ENCODE peak calls at places on chromosomes 5 and 9, in ten cellular contexts. One of them, this sample, is unnamed.

GRCh38 chr5:143641549-143641955 is 170.4 kb upstream of the HMHB1 start:
- DNase-seq in heart left ventricle: no peak
- DNase-seq in OCI-LY7: no peak
- DNase-seq in right lobe of liver: no peak
- DNase-seq in pancreas: no peak
- DNase-seq in lung: no peak
- DNase-seq in heart right ventricle: no peak
- DNase-seq in ovary: no peak
- DNase-seq in HCT116: no peak
- DNase-seq in prostate gland: no peak
- DNase-seq in this sample: no peak

GRCh38 chr5:167949435-167949834 is 342.0 kb upstream of the WWC1 start:
- DNase-seq in prostate gland: no peak
- DNase-seq in heart left ventricle: no peak
- DNase-seq in HCT116: no peak
- DNase-seq in heart right ventricle: no peak
- DNase-seq in OCI-LY7: no peak
- DNase-seq in right lobe of liver: no peak
- DNase-seq in lung: no peak
- DNase-seq in ovary: no peak
- DNase-seq in pancreas: no peak
- DNase-seq in this sample: peak; percentile 42

GRCh38 chr5:59674763-59675162 is 218.8 kb downstream of the PDE4D start:
- DNase-seq in heart left ventricle: no peak
- DNase-seq in lung: no peak
- DNase-seq in OCI-LY7: no peak
- DNase-seq in ovary: no peak
- DNase-seq in pancreas: no peak
- DNase-seq in heart right ventricle: no peak
- DNase-seq in right lobe of liver: no peak
- DNase-seq in HCT116: no peak
- DNase-seq in prostate gland: no peak
- DNase-seq in this sample: peak; percentile 45

GRCh38 chr9:103713631-103714030 is 380.5 kb upstream of the SMC2 start:
- DNase-seq in heart right ventricle: no peak
- DNase-seq in prostate gland: no peak
- DNase-seq in HCT116: no peak
- DNase-seq in pancreas: no peak
- DNase-seq in lung: no peak
- DNase-seq in ovary: no peak
- DNase-seq in heart left ventricle: no peak
- DNase-seq in OCI-LY7: no peak
- DNase-seq in right lobe of liver: no peak
- DNase-seq in this sample: no peak

GRCh38 chr5:141808857-141809256 is 69.4 kb downstream of the PCDH1 start:
- DNase-seq in pancreas: no peak
- DNase-seq in lung: no peak
- DNase-seq in prostate gland: no peak
- DNase-seq in OCI-LY7: no peak
- DNase-seq in ovary: no peak
- DNase-seq in heart right ventricle: no peak
- DNase-seq in HCT116: no peak
- DNase-seq in right lobe of liver: no peak
- DNase-seq in heart left ventricle: no peak
- DNase-seq in this sample: no peak

GRCh38 chr5:10831416-10831815 is 70.4 kb upstream of the DAP start:
- DNase-seq in HCT116: no peak
- DNase-seq in heart right ventricle: no peak
- DNase-seq in right lobe of liver: no peak
- DNase-seq in prostate gland: no peak
- DNase-seq in heart left ventricle: no peak
- DNase-seq in pancreas: no peak
- DNase-seq in lung: no peak
- DNase-seq in OCI-LY7: no peak
- DNase-seq in ovary: no peak
- DNase-seq in this sample: no peak

GRCh38 chr5:111117149-111117548 is 25.0 kb downstream of the WDR36 start:
- DNase-seq in ovary: no peak
- DNase-seq in prostate gland: no peak
- DNase-seq in right lobe of liver: no peak
- DNase-seq in OCI-LY7: no peak
- DNase-seq in heart left ventricle: no peak
- DNase-seq in lung: no peak
- DNase-seq in HCT116: no peak
- DNase-seq in pancreas: no peak
- DNase-seq in heart right ventricle: no peak
- DNase-seq in this sample: no peak

GRCh38 chr5:117680421-117680820 is 1105.8 kb upstream of the SEMA6A start:
- DNase-seq in heart left ventricle: no peak
- DNase-seq in lung: no peak
- DNase-seq in right lobe of liver: no peak
- DNase-seq in OCI-LY7: no peak
- DNase-seq in HCT116: no peak
- DNase-seq in pancreas: no peak
- DNase-seq in heart right ventricle: no peak
- DNase-seq in ovary: no peak
- DNase-seq in prostate gland: no peak
- DNase-seq in this sample: no peak

GRCh38 chr5:14174235-14174636 is 31.1 kb downstream of the TRIO start:
- DNase-seq in right lobe of liver: no peak
- DNase-seq in heart left ventricle: no peak
- DNase-seq in ovary: no peak
- DNase-seq in pancreas: no peak
- DNase-seq in prostate gland: no peak
- DNase-seq in HCT116: no peak
- DNase-seq in heart right ventricle: no peak
- DNase-seq in lung: no peak
- DNase-seq in OCI-LY7: peak; percentile 25
- DNase-seq in this sample: no peak

GRCh38 chr5:14172149-14172795 is 29.1 kb downstream of the TRIO start:
- DNase-seq in right lobe of liver: no peak
- DNase-seq in lung: no peak
- DNase-seq in prostate gland: no peak
- DNase-seq in ovary: no peak
- DNase-seq in heart right ventricle: no peak
- DNase-seq in pancreas: no peak
- DNase-seq in HCT116: no peak
- DNase-seq in OCI-LY7: peak; percentile 24
- DNase-seq in heart left ventricle: no peak
- DNase-seq in this sample: no peak

GRCh38 chr5:14173419-14174234 is 30.5 kb downstream of the TRIO start:
- DNase-seq in heart right ventricle: no peak
- DNase-seq in OCI-LY7: no peak
- DNase-seq in heart left ventricle: no peak
- DNase-seq in prostate gland: no peak
- DNase-seq in HCT116: no peak
- DNase-seq in lung: no peak
- DNase-seq in pancreas: no peak
- DNase-seq in right lobe of liver: no peak
- DNase-seq in ovary: no peak
- DNase-seq in this sample: no peak

GRCh38 chr5:14171091-14171490 is 27.9 kb downstream of the TRIO start:
- DNase-seq in heart right ventricle: no peak
- DNase-seq in right lobe of liver: no peak
- DNase-seq in lung: no peak
- DNase-seq in HCT116: no peak
- DNase-seq in heart left ventricle: no peak
- DNase-seq in prostate gland: no peak
- DNase-seq in OCI-LY7: no peak
- DNase-seq in pancreas: no peak
- DNase-seq in ovary: no peak
- DNase-seq in this sample: no peak

DNA sequence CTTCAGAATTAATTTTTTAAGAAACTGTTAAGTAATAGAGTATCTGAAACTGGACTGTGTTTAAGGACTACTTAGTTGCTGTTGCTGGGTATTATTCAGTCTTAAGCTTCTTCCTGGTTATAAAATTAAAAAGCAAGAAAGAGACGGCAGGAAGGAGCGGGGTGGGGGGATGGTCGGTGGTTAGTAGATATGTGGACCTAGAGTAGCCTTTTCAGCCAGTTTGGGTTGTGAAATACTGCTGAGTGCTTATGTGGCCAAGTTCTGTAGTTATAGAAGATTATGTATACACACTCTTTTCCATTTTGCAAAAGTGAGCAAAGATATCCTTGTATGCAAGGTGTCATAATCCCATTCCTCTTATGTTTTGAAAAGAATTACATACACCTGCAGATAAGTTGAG is 28.5 kb downstream of the TRIO start:
- DNase-seq in HCT116: no peak
- DNase-seq in lung: no peak
- DNase-seq in OCI-LY7: no peak
- DNase-seq in pancreas: no peak
- DNase-seq in heart right ventricle: no peak
- DNase-seq in prostate gland: no peak
- DNase-seq in ovary: no peak
- DNase-seq in heart left ventricle: no peak
- DNase-seq in right lobe of liver: no peak
- DNase-seq in this sample: no peak
- H3K4me1 ChIP-seq in HCT116: peaks cover 56% of the 10 kb centered on the region
- H3K4me1 ChIP-seq in lung: peaks cover 17% of the 10 kb centered on the region
- H3K4me1 ChIP-seq in OCI-LY7: peaks cover 71% of the 10 kb centered on the region
- H3K4me1 ChIP-seq in pancreas: no peaks in the 10 kb centered on the region
- H3K4me1 ChIP-seq in heart right ventricle: peaks cover 90% of the 10 kb centered on the region
- H3K4me1 ChIP-seq in prostate gland: no peaks in the 10 kb centered on the region
- H3K4me1 ChIP-seq in ovary: peaks cover 20% of the 10 kb centered on the region
- H3K4me1 ChIP-seq in heart left ventricle: peaks cover 73% of the 10 kb centered on the region
- H3K4me1 ChIP-seq in right lobe of liver: peaks cover 51% of the 10 kb centered on the region
- H3K4me1 ChIP-seq in this sample: peaks cover 70% of the 10 kb centered on the region

GRCh38 chr9:98801969-98802371 is 5.5 kb upstream of the GALNT12 start:
- DNase-seq in pancreas: no peak
- DNase-seq in heart left ventricle: no peak
- DNase-seq in right lobe of liver: no peak
- DNase-seq in heart right ventricle: no peak
- DNase-seq in OCI-LY7: no peak
- DNase-seq in lung: no peak
- DNase-seq in ovary: no peak
- DNase-seq in HCT116: no peak
- DNase-seq in prostate gland: no peak
- DNase-seq in this sample: no peak
- H3K27ac ChIP-seq in pancreas: no peak overlapping the region
- H3K27ac ChIP-seq in heart left ventricle: no peak overlapping the region
- H3K27ac ChIP-seq in right lobe of liver: no peak overlapping the region
- H3K27ac ChIP-seq in heart right ventricle: no peak overlapping the region
- H3K27ac ChIP-seq in OCI-LY7: no peak overlapping the region
- H3K27ac ChIP-seq in lung: no peak overlapping the region
- H3K27ac ChIP-seq in ovary: no peak overlapping the region
- H3K27ac ChIP-seq in HCT116: no peak overlapping the region
- H3K27ac ChIP-seq in prostate gland: no peak overlapping the region
- H3K27ac ChIP-seq in this sample: no peak overlapping the region

DNA sequence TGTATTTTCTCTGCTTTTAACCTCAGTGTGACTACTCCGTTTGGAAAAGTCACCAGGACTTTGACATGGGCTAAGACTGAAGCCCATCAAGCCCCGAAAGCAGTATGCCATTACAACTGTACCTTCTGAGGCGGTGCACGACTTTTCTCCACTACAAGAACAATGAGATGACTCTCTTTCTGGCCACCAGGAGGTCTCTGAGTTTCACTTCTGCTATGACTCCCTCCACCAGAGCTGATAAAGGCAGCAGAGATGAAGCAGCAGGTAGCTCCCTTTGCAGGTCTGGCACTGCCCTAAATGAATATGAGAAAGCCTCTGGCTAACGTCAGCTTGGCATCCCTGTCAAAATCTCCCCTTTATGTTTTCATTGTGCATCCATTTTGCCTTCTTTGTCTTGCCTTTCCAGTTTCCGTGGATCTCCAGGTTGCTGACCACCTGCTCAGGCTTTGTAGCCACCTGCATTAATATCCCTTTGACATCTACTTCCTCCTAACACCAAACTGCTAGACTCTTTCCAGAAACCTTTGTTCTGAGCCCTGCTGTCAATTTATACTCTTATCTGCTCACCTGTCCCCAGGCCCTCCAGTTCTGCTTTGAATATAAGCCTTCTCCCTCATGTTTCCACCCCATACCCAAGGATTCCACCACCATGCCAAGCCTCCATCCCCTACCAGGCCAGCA is 221.7 kb downstream of the ZNF608 start:
- DNase-seq in heart right ventricle: no peak
- DNase-seq in HCT116: no peak
- DNase-seq in ovary: no peak
- DNase-seq in OCI-LY7: peak; percentile 91
- DNase-seq in right lobe of liver: no peak
- DNase-seq in pancreas: no peak
- DNase-seq in prostate gland: no peak
- DNase-seq in lung: no peak
- DNase-seq in heart left ventricle: no peak
- DNase-seq in this sample: no peak
- TF ChIP-seq CTCF in heart right ventricle: no peak
- TF ChIP-seq CTCF in HCT116: no peak
- TF ChIP-seq CTCF in ovary: no peak
- TF ChIP-seq CTCF in OCI-LY7: peak; percentile 72
- TF ChIP-seq CTCF in right lobe of liver: no peak
- TF ChIP-seq CTCF in pancreas: no peak
- TF ChIP-seq CTCF in prostate gland: no peak
- TF ChIP-seq CTCF in lung: no peak
- TF ChIP-seq CTCF in heart left ventricle: no peak
- TF ChIP-seq CTCF in this sample: peak; percentile 3

GRCh38 chr5:172905771-172906170 is 53.5 kb upstream of the RPL26L1 start:
- DNase-seq in pancreas: no peak
- DNase-seq in lung: no peak
- DNase-seq in HCT116: no peak
- DNase-seq in heart right ventricle: no peak
- DNase-seq in prostate gland: no peak
- DNase-seq in right lobe of liver: no peak
- DNase-seq in OCI-LY7: no peak
- DNase-seq in ovary: no peak
- DNase-seq in heart left ventricle: no peak
- DNase-seq in this sample: no peak

GRCh38 chr5:172907657-172908056 is 51.6 kb upstream of the RPL26L1 start:
- DNase-seq in OCI-LY7: no peak
- DNase-seq in HCT116: no peak
- DNase-seq in heart right ventricle: no peak
- DNase-seq in ovary: peak; percentile 16
- DNase-seq in right lobe of liver: no peak
- DNase-seq in lung: no peak
- DNase-seq in pancreas: peak; percentile 22
- DNase-seq in prostate gland: no peak
- DNase-seq in heart left ventricle: no peak
- DNase-seq in this sample: no peak

GRCh38 chr5:172905346-172905756 is 53.9 kb upstream of the RPL26L1 start:
- DNase-seq in prostate gland: no peak
- DNase-seq in OCI-LY7: no peak
- DNase-seq in HCT116: no peak
- DNase-seq in lung: no peak
- DNase-seq in ovary: peak; percentile 36
- DNase-seq in pancreas: peak; percentile 65
- DNase-seq in heart right ventricle: no peak
- DNase-seq in right lobe of liver: no peak
- DNase-seq in heart left ventricle: no peak
- DNase-seq in this sample: no peak

GRCh38 chr5:172906436-172906835 is 52.8 kb upstream of the RPL26L1 start:
- DNase-seq in OCI-LY7: no peak
- DNase-seq in lung: no peak
- DNase-seq in right lobe of liver: no peak
- DNase-seq in pancreas: no peak
- DNase-seq in prostate gland: no peak
- DNase-seq in ovary: peak; percentile 17
- DNase-seq in heart right ventricle: no peak
- DNase-seq in HCT116: no peak
- DNase-seq in heart left ventricle: no peak
- DNase-seq in this sample: no peak

DNA sequence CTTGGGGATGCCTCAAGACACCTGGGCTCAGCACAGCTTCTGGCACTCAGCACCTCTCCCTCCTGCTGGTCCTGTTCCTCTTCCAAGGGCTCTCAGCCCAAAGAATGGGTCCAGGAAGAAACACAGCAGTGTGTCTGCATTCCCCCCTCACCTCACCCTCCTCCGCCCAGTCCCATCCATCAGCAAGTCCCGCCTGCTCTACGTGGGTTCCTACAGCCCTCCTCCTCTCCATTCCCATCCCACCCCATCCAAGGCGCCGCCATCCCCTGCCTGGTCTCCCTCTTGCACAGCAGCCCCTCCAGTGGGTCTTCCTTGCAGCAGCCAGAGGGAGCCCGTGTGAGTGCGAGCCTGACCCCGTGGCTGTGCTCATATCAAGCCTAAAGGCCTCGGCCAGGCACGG is 52.3 kb upstream of the RPL26L1 start:
- DNase-seq in prostate gland: no peak
- DNase-seq in heart right ventricle: no peak
- DNase-seq in OCI-LY7: no peak
- DNase-seq in heart left ventricle: peak; percentile 25
- DNase-seq in HCT116: no peak
- DNase-seq in pancreas: peak; percentile 61
- DNase-seq in lung: no peak
- DNase-seq in ovary: peak; percentile 35
- DNase-seq in right lobe of liver: no peak
- DNase-seq in this sample: no peak
- H3K4me1 ChIP-seq in prostate gland: peaks cover 31% of the 10 kb centered on the region
- H3K4me1 ChIP-seq in heart right ventricle: peaks cover 55% of the 10 kb centered on the region
- H3K4me1 ChIP-seq in OCI-LY7: peaks cover 9% of the 10 kb centered on the region
- H3K4me1 ChIP-seq in heart left ventricle: peaks cover 58% of the 10 kb centered on the region
- H3K4me1 ChIP-seq in HCT116: peaks cover 12% of the 10 kb centered on the region
- H3K4me1 ChIP-seq in pancreas: peaks cover 23% of the 10 kb centered on the region
- H3K4me1 ChIP-seq in lung: peaks cover 20% of the 10 kb centered on the region
- H3K4me1 ChIP-seq in ovary: peaks cover 22% of the 10 kb centered on the region
- H3K4me1 ChIP-seq in right lobe of liver: peaks cover 37% of the 10 kb centered on the region
- H3K4me1 ChIP-seq in this sample: peaks cover 19% of the 10 kb centered on the region

This sample was measured in foreskin keratinocyte.